ENCODE peak calls at places on chromosomes 11 and 22, in six cellular contexts. Y is SK-N-SH, P is HepG2, E is K562, V is H1, B is GM12878. T is an unnamed sample. For H3K27me3, the result is how much of the 10 kb centered on the place peaks cover.

GRCh38 chr22:41862530-41863266 is 29.8 kb downstream of the SREBF2 start:
- DNase-seq in P (no peak), Y (no peak), B (peak), E (no peak), V (no peak), T (no peak)

GRCh38 chr11:19344661-19345518 is 104.1 kb upstream of the E2F8 start:
- DNase-seq in Y (peak), B (no peak), V (no peak), P (no peak), E (no peak), T (no peak)

GRCh38 chr11:65789230-65790103 is 2.6 kb downstream of the OVOL1 start:
- DNase-seq in P (no peak), Y (peak), V (no peak), E (no peak), B (no peak), T (no peak)

GRCh38 chr11:24496371-24496727 is 504 bp upstream of the LUZP2 start:
- DNase-seq in P (no peak), E (no peak), B (no peak), V (no peak), Y (no peak), T (no peak)

GRCh38 chr11:75346912-75347647 is 4.4 kb downstream of the ARRB1 start:
- DNase-seq in P (no peak), Y (no peak), B (no peak), E (no peak), V (no peak), T (no peak)

GRCh38 chr22:27459955-27460354 is 341.6 kb downstream of the MN1 start:
- DNase-seq in B (no peak), E (no peak), P (no peak), V (no peak), Y (no peak), T (no peak)

GRCh38 chr22:45960477-45961386 is 16.2 kb downstream of the WNT7B start:
- DNase-seq in E (no peak), B (no peak), V (no peak), Y (no peak), P (no peak), T (no peak)

GRCh38 chr22:27135582-27135981 is 478.2 kb downstream of the MIAT start:
- DNase-seq in B (no peak), P (peak), V (no peak), E (no peak), Y (no peak), T (no peak)

GRCh38 chr11:95378789-95379188 is 147.8 kb upstream of the SESN3 start:
- DNase-seq in Y (no peak), P (no peak), B (no peak), V (no peak), E (no peak), T (no peak)

GRCh38 chr11:76659672-76660532 is 10.6 kb downstream of the LRRC32 start:
- DNase-seq in Y (no peak), V (no peak), P (no peak), B (no peak), E (no peak), T (no peak)

GRCh38 chr11:69335010-69335409 is 41.1 kb downstream of the MYEOV start:
- DNase-seq in P (no peak), E (no peak), B (no peak), Y (no peak), V (no peak), T (no peak)

GRCh38 chr11:37786214-37786755 is 1188.2 kb upstream of the RAG2 start:
- DNase-seq in B (no peak), V (no peak), P (no peak), E (no peak), Y (no peak), T (no peak)

GRCh38 chr11:7665473-7666291 is 7.6 kb downstream of the CYB5R2 start:
- DNase-seq in B (peak), Y (peak), E (peak), P (peak), V (no peak), T (peak)

GRCh38 chr11:70865356-70865755 is 387.0 kb downstream of the SHANK2 start:
- DNase-seq in P (no peak), E (no peak), V (no peak), B (no peak), Y (no peak), T (no peak)

GRCh38 chr11:105582497-105582896 is 27.4 kb upstream of the GRIA4 start:
- DNase-seq in E (no peak), B (no peak), P (no peak), Y (no peak), V (no peak), T (no peak)

GRCh38 chr22:21444701-21445436 is 22.3 kb upstream of the TMEM191C start:
- DNase-seq in V (no peak), P (no peak), B (no peak), E (no peak), Y (no peak), T (no peak)

GRCh38 chr11:118650366-118650765 is 29.1 kb downstream of the TREH start:
- DNase-seq in V (no peak), B (no peak), E (no peak), Y (no peak), P (no peak), T (no peak)
- H3K27me3 ChIP-seq in V (under half), B (under half), E (under half), Y (under half), P (under half), T (under half)

GRCh38 chr11:43278302-43278956 is 33.4 kb upstream of the API5 start:
- DNase-seq in P (peak), V (no peak), E (no peak), Y (peak), B (no peak), T (peak)

GRCh38 chr11:43285826-43286225 is 26.0 kb upstream of the API5 start:
- DNase-seq in P (no peak), E (no peak), B (no peak), Y (no peak), V (no peak), T (no peak)

DNA sequence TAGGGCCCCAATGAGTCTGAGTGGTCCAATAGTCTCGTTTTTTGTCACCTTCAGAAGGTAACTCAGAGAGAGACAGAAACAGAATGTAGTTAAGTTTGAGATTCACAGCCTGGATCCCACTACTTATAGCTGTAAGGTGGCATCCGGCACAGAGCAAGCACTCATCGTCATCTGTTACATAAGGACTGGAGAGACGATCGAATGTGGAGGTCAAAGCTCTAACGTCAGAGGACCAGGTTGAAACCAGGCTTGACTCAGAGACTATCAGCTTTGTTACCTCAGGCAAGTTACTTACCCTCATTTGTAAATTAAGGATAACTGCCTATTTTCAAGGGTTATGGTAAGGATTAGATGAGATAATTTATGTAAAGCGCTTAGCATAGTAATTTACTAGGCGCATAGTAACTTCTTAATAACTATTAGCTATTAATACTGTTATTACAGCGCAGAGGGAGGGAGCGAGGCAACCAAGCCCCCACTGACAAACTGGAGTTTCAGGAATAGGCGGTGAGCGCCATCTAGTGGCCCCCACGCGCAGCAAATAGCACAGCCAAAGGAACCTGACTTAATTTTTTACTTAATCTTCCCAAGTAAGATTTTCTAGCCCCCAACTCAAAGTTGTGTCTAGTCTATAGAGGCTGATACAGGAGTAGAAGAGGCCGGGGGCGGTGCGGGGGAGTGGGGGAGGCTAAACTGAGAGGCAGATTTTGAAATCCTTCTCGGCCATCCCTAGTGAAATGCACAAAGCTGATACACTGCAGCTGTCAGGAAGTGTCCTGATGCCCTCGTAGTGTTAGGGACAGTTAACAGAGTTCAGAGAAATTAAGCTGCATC is 29.0 kb upstream of the API5 start:
- DNase-seq in B (no peak), V (no peak), Y (peak), P (peak), E (peak), T (peak)
- TF ChIP-seq JUND in B (no peak), V (no peak), Y (no peak), P (no peak), E (no peak), T (no peak)

GRCh38 chr11:16791494-16791961 is 53.1 kb downstream of the C11orf58 start:
- DNase-seq in B (no peak), Y (no peak), V (no peak), P (peak), E (no peak), T (peak)
- TF ChIP-seq RAD21 in B (no peak), Y (no peak), V (no peak), P (no peak), E (no peak), T (no peak)

GRCh38 chr22:48426466-48427380 is 1401.0 kb downstream of the BRD1 start:
- DNase-seq in V (no peak), Y (no peak), P (no peak), E (no peak), B (no peak), T (no peak)
- H3K27me3 ChIP-seq in V (under half), Y (under half), P (half or more), E (under half), B (under half), T (under half)

GRCh38 chr22:19125474-19126308 is 3.5 kb upstream of the DGCR2 start:
- DNase-seq in E (no peak), P (no peak), Y (no peak), B (no peak), V (no peak), T (no peak)

GRCh38 chr22:19125011-19125410 is 2.8 kb upstream of the DGCR2 start:
- DNase-seq in B (no peak), P (no peak), V (no peak), Y (no peak), E (no peak), T (no peak)

GRCh38 chr22:19127329-19128008 is 3.6 kb upstream of the TSSK2 start:
- DNase-seq in V (no peak), Y (no peak), P (no peak), E (no peak), B (no peak), T (no peak)

GRCh38 chr22:19126874-19127273 is 4.2 kb upstream of the TSSK2 start:
- DNase-seq in P (no peak), E (no peak), Y (no peak), B (no peak), V (no peak), T (no peak)

GRCh38 chr22:19126309-19126666 is 4.1 kb upstream of the DGCR2 start:
- DNase-seq in Y (no peak), P (no peak), E (no peak), B (no peak), V (no peak), T (no peak)
- TF ChIP-seq JUND in Y (no peak), P (no peak), E (no peak), B (no peak), V (no peak), T (no peak)

GRCh38 chr11:1560011-1560579 is 12.0 kb downstream of the DUSP8 start:
- DNase-seq in P (no peak), E (no peak), Y (no peak), V (no peak), B (no peak), T (no peak)

GRCh38 chr11:1557168-1557884 is 14.7 kb downstream of the DUSP8 start:
- DNase-seq in B (no peak), V (no peak), Y (no peak), E (no peak), P (no peak), T (no peak)

GRCh38 chr11:1559103-1559951 is 12.7 kb downstream of the DUSP8 start:
- DNase-seq in E (no peak), Y (peak), B (no peak), V (no peak), P (no peak), T (no peak)

GRCh38 chr11:1556278-1557167 is 15.5 kb downstream of the DUSP8 start:
- DNase-seq in V (no peak), P (no peak), Y (no peak), B (no peak), E (no peak), T (no peak)

GRCh38 chr11:1557904-1558831 is 13.9 kb downstream of the DUSP8 start:
- DNase-seq in E (no peak), V (no peak), B (no peak), P (no peak), Y (no peak), T (no peak)
- TF ChIP-seq RAD21 in E (no peak), V (no peak), B (no peak), P (no peak), Y (no peak), T (no peak)

GRCh38 chr11:2273311-2273710 is 2.9 kb upstream of the ASCL2 start:
- DNase-seq in V (no peak), E (no peak), B (no peak), P (no peak), Y (no peak), T (no peak)
- H3K27me3 ChIP-seq in V (under half), E (under half), B (under half), P (under half), Y (under half), T (under half)

GRCh38 chr11:10838906-10839305 is 18.9 kb downstream of the ZBED5 start:
- DNase-seq in P (no peak), B (no peak), V (no peak), Y (peak), E (no peak), T (no peak)
- TF ChIP-seq JUND in P (no peak), B (no peak), V (no peak), Y (no peak), E (no peak), T (no peak)

GRCh38 chr11:2726964-2727363 is 27.2 kb upstream of the KCNQ1OT1 start:
- DNase-seq in V (no peak), Y (no peak), P (no peak), B (no peak), E (no peak), T (no peak)

GRCh38 chr11:2724114-2724513 is 24.3 kb upstream of the KCNQ1OT1 start:
- DNase-seq in V (no peak), Y (no peak), B (no peak), P (no peak), E (no peak), T (no peak)

GRCh38 chr11:2724653-2725366 is 25.0 kb upstream of the KCNQ1OT1 start:
- DNase-seq in Y (no peak), B (no peak), P (no peak), V (no peak), E (no peak), T (no peak)

GRCh38 chr11:2728128-2728662 is 28.4 kb upstream of the KCNQ1OT1 start:
- DNase-seq in Y (no peak), B (no peak), E (no peak), V (no peak), P (peak), T (no peak)

DNA sequence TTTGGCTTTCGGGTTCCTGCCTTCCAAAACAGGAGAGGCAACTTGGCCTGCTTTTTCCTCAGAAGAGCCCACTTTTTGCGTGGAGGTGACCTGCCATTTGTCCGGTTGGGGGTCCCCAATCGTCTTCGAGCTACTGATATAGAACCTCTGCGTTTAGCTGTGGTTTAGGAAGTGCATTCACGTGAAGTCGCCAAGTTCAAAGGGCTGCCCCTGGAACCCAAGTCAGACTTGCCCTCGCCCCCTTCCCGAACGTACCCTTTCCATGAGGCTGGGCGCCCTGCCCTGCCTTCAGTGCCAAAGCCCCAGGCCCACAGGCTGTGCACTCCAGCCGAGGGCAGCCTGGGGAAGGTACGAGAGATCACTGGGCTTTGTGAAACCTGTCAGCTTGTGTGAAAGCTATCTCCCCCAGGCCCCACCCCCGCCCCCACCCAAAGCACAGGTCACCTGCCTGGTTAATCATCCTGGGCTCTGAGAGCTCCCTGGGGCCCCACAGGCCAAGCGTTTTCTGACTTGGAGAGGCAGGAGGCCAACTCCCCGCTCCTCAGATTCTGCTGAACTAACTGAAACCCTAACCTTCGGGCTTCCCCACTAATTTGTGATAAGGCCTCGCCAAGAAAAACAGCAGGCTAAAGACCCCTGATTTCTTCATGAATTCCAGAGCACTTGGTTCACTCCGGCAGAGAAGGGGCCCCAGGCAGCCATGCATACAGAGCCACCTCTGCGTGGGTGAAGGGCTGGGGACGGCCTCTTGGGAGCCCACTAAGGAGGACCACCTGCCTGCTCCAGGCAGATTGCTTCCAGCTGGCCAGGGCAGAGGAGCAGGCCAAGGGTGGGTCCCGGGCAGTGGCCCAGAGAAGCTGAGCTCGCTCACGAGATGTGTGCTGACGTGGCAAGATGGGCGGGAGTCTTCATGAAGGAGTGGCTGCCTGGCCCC is 25.8 kb upstream of the KCNQ1OT1 start:
- DNase-seq in Y (no peak), B (no peak), P (peak), V (no peak), E (peak), T (no peak)
- TF ChIP-seq RAD21 in Y (no peak), B (no peak), P (no peak), V (no peak), E (no peak), T (no peak)

DNA sequence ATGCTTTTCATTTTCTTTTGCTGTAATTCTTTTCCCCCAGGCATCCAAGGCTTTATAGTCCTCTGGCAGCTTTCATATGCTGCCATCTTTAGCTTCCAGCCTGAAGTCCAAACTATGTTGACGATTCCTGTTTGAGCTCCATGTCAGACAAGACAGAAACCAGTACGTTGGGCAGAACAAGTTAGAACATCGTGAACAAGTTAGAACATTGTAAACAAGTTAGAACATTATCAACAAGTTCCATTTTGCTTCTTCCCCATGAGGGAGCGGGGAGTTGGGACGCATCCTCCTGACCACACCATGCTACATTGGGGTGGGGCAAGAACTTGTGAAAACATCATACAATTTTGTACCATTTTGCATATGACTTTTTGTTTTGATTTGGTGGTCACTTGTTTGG is 23.9 kb downstream of the GLB1L2 start:
- DNase-seq in E (peak), P (no peak), Y (no peak), B (no peak), V (no peak), T (no peak)
- H3K27me3 ChIP-seq in E (under half), P (under half), Y (under half), B (under half), V (under half), T (under half)